ENCODE peak calls at places on chromosomes 2 and 18, in nine cellular contexts. W, X, E, M, L, F, U, Y and K are unnamed samples.

GRCh38 chr18:25832008-25832604 is 258.3 kb downstream of the SS18 start:
- DNase-seq in W (peak), X (peak), E (peak), M (peak), L (peak), F (peak), U (no peak), Y (peak), K (peak)

GRCh38 chr2:132489150-132489549 is 72.5 kb downstream of the GPR39 start:
- DNase-seq in W (no peak), X (no peak), E (peak), M (no peak), L (no peak), F (peak), U (no peak), Y (peak), K (no peak)

GRCh38 chr2:188524519-188525113 is 232.9 kb downstream of the GULP1 start:
- DNase-seq in W (peak), X (no peak), E (no peak), M (no peak), L (peak), F (peak), U (no peak), Y (peak), K (no peak)

GRCh38 chr2:96203130-96204028 is 5.2 kb downstream of the STARD7 start:
- DNase-seq in W (peak), X (no peak), E (no peak), M (no peak), L (no peak), F (peak), U (no peak), Y (no peak), K (no peak)

GRCh38 chr2:18684202-18685040 is 95.1 kb upstream of the NT5C1B start:
- DNase-seq in W (no peak), X (no peak), E (peak), M (no peak), L (no peak), F (peak), U (no peak), Y (no peak), K (no peak)

GRCh38 chr2:232336241-232336736 is 42.3 kb upstream of the ALPP start:
- DNase-seq in W (no peak), X (no peak), E (peak), M (no peak), L (no peak), F (no peak), U (no peak), Y (no peak), K (peak)

GRCh38 chr2:46857871-46858696 is 57.5 kb downstream of the MCFD2 start:
- DNase-seq in W (peak), X (no peak), E (no peak), M (no peak), L (no peak), F (peak), U (no peak), Y (no peak), K (peak)

GRCh38 chr2:224412064-224412921 is 10.4 kb upstream of the FAM124B start:
- DNase-seq in W (no peak), X (no peak), E (no peak), M (no peak), L (no peak), F (peak), U (no peak), Y (peak), K (no peak)

GRCh38 chr2:102057502-102058292 is 65.9 kb downstream of the IL1R2 start:
- DNase-seq in W (peak), X (no peak), E (no peak), M (no peak), L (no peak), F (no peak), U (no peak), Y (no peak), K (no peak)

GRCh38 chr2:113965644-113966043 is 75.8 kb downstream of the ACTR3 start:
- DNase-seq in W (peak), X (no peak), E (no peak), M (peak), L (peak), F (peak), U (no peak), Y (no peak), K (no peak)

GRCh38 chr2:231884438-231885140 is 41.6 kb downstream of the NPPC start:
- DNase-seq in W (no peak), X (no peak), E (no peak), M (no peak), L (peak), F (no peak), U (no peak), Y (no peak), K (no peak)

GRCh38 chr2:217743980-217744761 is 258.6 kb downstream of the TNS1 start:
- DNase-seq in W (no peak), X (no peak), E (no peak), M (no peak), L (no peak), F (no peak), U (no peak), Y (no peak), K (no peak)

GRCh38 chr2:216315817-216316603 is 56.3 kb downstream of the MARCHF4 start:
- DNase-seq in W (peak), X (peak), E (no peak), M (no peak), L (no peak), F (peak), U (no peak), Y (no peak), K (no peak)

GRCh38 chr18:62518460-62519375 is 4.1 kb upstream of the ZCCHC2 start:
- DNase-seq in W (no peak), X (no peak), E (no peak), M (no peak), L (no peak), F (no peak), U (no peak), Y (no peak), K (no peak)

GRCh38 chr2:219511547-219512325 is 2.5 kb upstream of the ASIC4 start:
- DNase-seq in W (no peak), X (no peak), E (no peak), M (no peak), L (no peak), F (no peak), U (no peak), Y (no peak), K (no peak)

GRCh38 chr2:216059233-216059834 is 22.3 kb downstream of the PECR start:
- DNase-seq in W (no peak), X (no peak), E (no peak), M (no peak), L (no peak), F (no peak), U (no peak), Y (no peak), K (no peak)

GRCh38 chr2:188042412-188042811 is 249.3 kb upstream of the GULP1 start:
- DNase-seq in W (peak), X (peak), E (no peak), M (no peak), L (no peak), F (peak), U (no peak), Y (no peak), K (no peak)